ENCODE peak calls at places on chromosomes 5 and 9, in nine cellular contexts. One of them, this sample, is unnamed.

GRCh38 chr9:70324963-70325362 is 66.2 kb downstream of the SMC5 start:
- DNase-seq in uterus: no peak
- DNase-seq in fibroblast of mammary gland: peak
- DNase-seq in CD8-positive, alpha-beta T cell: no peak
- DNase-seq in vagina: no peak
- DNase-seq in GM23338: no peak
- DNase-seq in K562: no peak
- DNase-seq in pancreas: no peak
- DNase-seq in kidney epithelial cell: no peak
- DNase-seq in this sample: no peak

GRCh38 chr5:1430121-1430795 is 15.0 kb downstream of the SLC6A3 start:
- DNase-seq in K562: no peak
- DNase-seq in uterus: no peak
- DNase-seq in GM23338: no peak
- DNase-seq in kidney epithelial cell: no peak
- DNase-seq in pancreas: no peak
- DNase-seq in CD8-positive, alpha-beta T cell: no peak
- DNase-seq in fibroblast of mammary gland: no peak
- DNase-seq in vagina: no peak
- DNase-seq in this sample: no peak

GRCh38 chr5:68547049-68547448 is 331.5 kb downstream of the PIK3R1 start:
- DNase-seq in pancreas: no peak
- DNase-seq in CD8-positive, alpha-beta T cell: no peak
- DNase-seq in GM23338: no peak
- DNase-seq in K562: no peak
- DNase-seq in vagina: no peak
- DNase-seq in fibroblast of mammary gland: no peak
- DNase-seq in uterus: no peak
- DNase-seq in kidney epithelial cell: no peak
- DNase-seq in this sample: no peak

GRCh38 chr5:148687427-148687826 is 33.1 kb upstream of the HTR4 start:
- DNase-seq in uterus: no peak
- DNase-seq in fibroblast of mammary gland: peak
- DNase-seq in kidney epithelial cell: no peak
- DNase-seq in pancreas: no peak
- DNase-seq in vagina: no peak
- DNase-seq in GM23338: peak
- DNase-seq in CD8-positive, alpha-beta T cell: no peak
- DNase-seq in K562: peak
- DNase-seq in this sample: no peak

GRCh38 chr5:151298465-151298864 is 5.1 kb downstream of the SLC36A3 start:
- DNase-seq in CD8-positive, alpha-beta T cell: no peak
- DNase-seq in fibroblast of mammary gland: no peak
- DNase-seq in GM23338: no peak
- DNase-seq in kidney epithelial cell: no peak
- DNase-seq in pancreas: no peak
- DNase-seq in vagina: no peak
- DNase-seq in uterus: no peak
- DNase-seq in K562: no peak
- DNase-seq in this sample: no peak

GRCh38 chr5:28301676-28302075 is 1263.3 kb upstream of the CDH9 start:
- DNase-seq in uterus: no peak
- DNase-seq in K562: peak
- DNase-seq in vagina: no peak
- DNase-seq in GM23338: no peak
- DNase-seq in kidney epithelial cell: peak
- DNase-seq in pancreas: no peak
- DNase-seq in CD8-positive, alpha-beta T cell: no peak
- DNase-seq in fibroblast of mammary gland: peak
- DNase-seq in this sample: peak

GRCh38 chr9:110994771-110995241 is 43.5 kb downstream of the LPAR1 start:
- DNase-seq in K562: no peak
- DNase-seq in CD8-positive, alpha-beta T cell: no peak
- DNase-seq in GM23338: no peak
- DNase-seq in kidney epithelial cell: no peak
- DNase-seq in uterus: no peak
- DNase-seq in pancreas: no peak
- DNase-seq in vagina: no peak
- DNase-seq in fibroblast of mammary gland: peak
- DNase-seq in this sample: no peak

GRCh38 chr5:5979362-5979760 is 399.0 kb downstream of the MED10 start:
- DNase-seq in pancreas: no peak
- DNase-seq in vagina: peak
- DNase-seq in CD8-positive, alpha-beta T cell: no peak
- DNase-seq in kidney epithelial cell: peak
- DNase-seq in K562: no peak
- DNase-seq in fibroblast of mammary gland: peak
- DNase-seq in GM23338: peak
- DNase-seq in uterus: peak
- DNase-seq in this sample: peak

DNA sequence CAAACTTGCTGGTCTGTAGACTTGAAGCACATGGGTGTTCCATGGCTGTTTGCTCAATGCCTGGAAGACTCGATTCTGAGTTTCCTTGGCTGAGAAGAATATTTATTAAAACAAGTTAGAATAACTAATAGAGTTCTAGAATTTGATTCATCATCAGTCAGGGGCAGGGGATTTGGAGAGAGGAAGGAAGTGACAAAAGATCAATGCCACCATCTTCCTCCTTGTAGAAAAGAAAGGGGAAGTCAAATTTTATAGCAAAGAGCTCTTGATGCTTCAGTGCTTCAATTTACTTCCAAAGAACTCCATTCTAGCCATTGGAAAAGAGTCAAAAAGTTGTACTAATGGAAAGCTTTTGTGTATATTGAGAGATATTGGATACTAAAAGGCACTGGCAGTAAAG is 236.3 kb downstream of the MCTP1 start:
- DNase-seq in pancreas: no peak
- DNase-seq in CD8-positive, alpha-beta T cell: no peak
- DNase-seq in K562: no peak
- DNase-seq in uterus: no peak
- DNase-seq in fibroblast of mammary gland: no peak
- DNase-seq in kidney epithelial cell: no peak
- DNase-seq in GM23338: no peak
- DNase-seq in vagina: no peak
- DNase-seq in this sample: no peak
- H3K4me3 ChIP-seq in pancreas: no peak
- H3K4me3 ChIP-seq in CD8-positive, alpha-beta T cell: no peak
- H3K4me3 ChIP-seq in K562: no peak
- H3K4me3 ChIP-seq in uterus: no peak
- H3K4me3 ChIP-seq in fibroblast of mammary gland: no peak
- H3K4me3 ChIP-seq in kidney epithelial cell: no peak
- H3K4me3 ChIP-seq in GM23338: no peak
- H3K4me3 ChIP-seq in vagina: no peak
- H3K4me3 ChIP-seq in this sample: no peak

DNA sequence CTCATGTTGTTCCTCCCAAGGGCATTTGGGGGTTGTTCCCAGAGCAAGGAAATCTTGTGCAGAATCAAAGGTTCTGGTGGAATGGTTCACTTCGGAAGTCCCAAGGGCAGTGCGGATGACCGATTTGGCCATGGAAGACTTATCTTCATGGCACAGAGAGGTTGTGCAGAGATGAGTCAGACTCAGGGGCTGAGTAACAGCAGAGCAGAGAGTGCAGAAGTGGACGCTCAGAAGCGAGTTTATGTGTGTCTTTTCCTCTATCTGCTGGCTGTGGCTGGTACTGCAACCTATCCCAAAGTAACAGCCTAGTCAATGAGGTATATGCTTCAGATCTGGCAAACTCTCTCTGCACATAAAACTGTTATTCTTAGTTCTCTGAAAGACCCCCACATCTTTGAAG is 118.1 kb downstream of the DPYSL3 start:
- DNase-seq in vagina: no peak
- DNase-seq in CD8-positive, alpha-beta T cell: no peak
- DNase-seq in GM23338: peak
- DNase-seq in K562: peak
- DNase-seq in uterus: peak
- DNase-seq in kidney epithelial cell: peak
- DNase-seq in pancreas: no peak
- DNase-seq in fibroblast of mammary gland: peak
- DNase-seq in this sample: peak
- TF ChIP-seq CTCF in vagina: no peak
- TF ChIP-seq CTCF in CD8-positive, alpha-beta T cell: no peak
- TF ChIP-seq CTCF in GM23338: peak
- TF ChIP-seq CTCF in K562: peak
- TF ChIP-seq CTCF in uterus: peak
- TF ChIP-seq CTCF in kidney epithelial cell: peak
- TF ChIP-seq CTCF in pancreas: peak
- TF ChIP-seq CTCF in fibroblast of mammary gland: peak
- TF ChIP-seq CTCF in this sample: peak

GRCh38 chr5:132256783-132257130 is 739 bp upstream of the PDLIM4 start:
- DNase-seq in pancreas: no peak
- DNase-seq in vagina: no peak
- DNase-seq in uterus: no peak
- DNase-seq in GM23338: no peak
- DNase-seq in fibroblast of mammary gland: no peak
- DNase-seq in kidney epithelial cell: no peak
- DNase-seq in CD8-positive, alpha-beta T cell: no peak
- DNase-seq in K562: no peak
- DNase-seq in this sample: no peak

GRCh38 chr5:132260051-132260450 is 2.6 kb downstream of the PDLIM4 start:
- DNase-seq in CD8-positive, alpha-beta T cell: no peak
- DNase-seq in GM23338: no peak
- DNase-seq in vagina: no peak
- DNase-seq in kidney epithelial cell: no peak
- DNase-seq in pancreas: no peak
- DNase-seq in uterus: no peak
- DNase-seq in fibroblast of mammary gland: peak
- DNase-seq in K562: no peak
- DNase-seq in this sample: no peak

GRCh38 chr5:132257131-132258101 is at the start of gene PDLIM4:
- DNase-seq in vagina: no peak
- DNase-seq in fibroblast of mammary gland: no peak
- DNase-seq in pancreas: no peak
- DNase-seq in kidney epithelial cell: no peak
- DNase-seq in K562: peak
- DNase-seq in CD8-positive, alpha-beta T cell: no peak
- DNase-seq in GM23338: peak
- DNase-seq in uterus: peak
- DNase-seq in this sample: no peak

GRCh38 chr5:132259061-132259851 is 1.8 kb downstream of the PDLIM4 start:
- DNase-seq in K562: peak
- DNase-seq in vagina: no peak
- DNase-seq in GM23338: no peak
- DNase-seq in pancreas: no peak
- DNase-seq in fibroblast of mammary gland: peak
- DNase-seq in uterus: peak
- DNase-seq in CD8-positive, alpha-beta T cell: no peak
- DNase-seq in kidney epithelial cell: no peak
- DNase-seq in this sample: peak

DNA sequence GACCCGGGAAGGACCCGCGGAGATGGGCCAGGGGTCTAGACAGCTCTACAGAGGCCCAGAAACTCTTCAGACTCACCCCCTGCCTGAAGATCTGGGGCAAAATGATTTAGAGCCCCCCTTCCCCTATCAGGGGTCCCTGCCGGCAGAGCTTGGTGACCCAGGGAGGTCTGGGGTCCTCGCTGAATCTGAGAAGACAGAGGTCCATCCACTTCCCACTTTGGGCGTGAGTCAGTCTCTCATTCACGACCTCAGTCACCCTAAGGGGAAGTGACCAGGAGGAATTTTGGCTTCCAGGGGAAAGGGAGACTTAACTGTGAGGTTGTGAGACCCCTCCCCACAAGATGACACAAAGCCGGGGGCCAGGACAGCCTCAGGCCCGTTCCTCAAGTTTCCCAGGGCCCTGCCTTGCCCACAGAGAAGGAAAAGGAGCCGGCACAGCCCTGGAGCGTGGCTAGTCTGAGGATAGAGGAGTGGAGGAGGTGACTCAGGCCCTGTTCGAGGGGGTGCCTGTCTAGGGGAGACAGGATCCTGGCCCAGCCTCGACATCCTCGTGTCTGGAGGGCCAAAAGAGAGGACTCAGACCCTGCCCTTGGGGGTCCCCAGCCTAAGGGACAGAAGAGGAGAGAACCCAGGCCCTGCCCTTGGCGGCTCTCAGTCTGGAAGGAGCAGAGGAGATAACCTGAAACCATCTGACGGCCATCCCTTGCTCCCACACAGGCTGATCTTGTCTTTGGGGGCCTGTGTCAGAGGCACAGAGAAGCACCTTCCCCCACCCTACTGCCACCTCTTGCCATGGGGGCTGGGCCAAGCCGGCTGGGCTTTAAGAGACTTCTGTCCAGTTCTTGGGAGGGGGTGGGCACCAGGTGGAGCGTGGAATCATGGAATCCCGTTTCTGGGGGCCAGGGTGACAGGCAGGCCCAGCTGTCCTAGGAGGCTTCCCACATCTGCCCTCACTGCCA is 885 bp downstream of the PDLIM4 start:
- DNase-seq in K562: peak
- DNase-seq in vagina: no peak
- DNase-seq in uterus: peak
- DNase-seq in pancreas: no peak
- DNase-seq in fibroblast of mammary gland: peak
- DNase-seq in kidney epithelial cell: no peak
- DNase-seq in CD8-positive, alpha-beta T cell: no peak
- DNase-seq in GM23338: no peak
- DNase-seq in this sample: no peak
- H3K4me3 ChIP-seq in K562: peak
- H3K4me3 ChIP-seq in vagina: peak
- H3K4me3 ChIP-seq in uterus: peak
- H3K4me3 ChIP-seq in pancreas: peak
- H3K4me3 ChIP-seq in fibroblast of mammary gland: peak
- H3K4me3 ChIP-seq in kidney epithelial cell: peak
- H3K4me3 ChIP-seq in CD8-positive, alpha-beta T cell: no peak
- H3K4me3 ChIP-seq in GM23338: peak
- H3K4me3 ChIP-seq in this sample: peak

GRCh38 chr5:13973724-13974123 is 29.2 kb upstream of the DNAH5 start:
- DNase-seq in GM23338: no peak
- DNase-seq in K562: no peak
- DNase-seq in vagina: no peak
- DNase-seq in kidney epithelial cell: no peak
- DNase-seq in CD8-positive, alpha-beta T cell: no peak
- DNase-seq in fibroblast of mammary gland: no peak
- DNase-seq in uterus: no peak
- DNase-seq in pancreas: no peak
- DNase-seq in this sample: no peak

GRCh38 chr5:13976223-13976622 is 31.7 kb upstream of the DNAH5 start:
- DNase-seq in K562: no peak
- DNase-seq in kidney epithelial cell: no peak
- DNase-seq in pancreas: no peak
- DNase-seq in GM23338: no peak
- DNase-seq in uterus: no peak
- DNase-seq in vagina: no peak
- DNase-seq in CD8-positive, alpha-beta T cell: no peak
- DNase-seq in fibroblast of mammary gland: no peak
- DNase-seq in this sample: no peak

GRCh38 chr5:13972029-13972428 is 27.5 kb upstream of the DNAH5 start:
- DNase-seq in CD8-positive, alpha-beta T cell: no peak
- DNase-seq in vagina: no peak
- DNase-seq in uterus: no peak
- DNase-seq in K562: no peak
- DNase-seq in kidney epithelial cell: no peak
- DNase-seq in GM23338: no peak
- DNase-seq in pancreas: no peak
- DNase-seq in fibroblast of mammary gland: no peak
- DNase-seq in this sample: no peak

GRCh38 chr5:13976867-13977479 is 32.5 kb upstream of the DNAH5 start:
- DNase-seq in fibroblast of mammary gland: peak
- DNase-seq in K562: peak
- DNase-seq in uterus: no peak
- DNase-seq in vagina: no peak
- DNase-seq in CD8-positive, alpha-beta T cell: no peak
- DNase-seq in pancreas: no peak
- DNase-seq in kidney epithelial cell: no peak
- DNase-seq in GM23338: peak
- DNase-seq in this sample: peak
- TF ChIP-seq CTCF in fibroblast of mammary gland: peak
- TF ChIP-seq CTCF in K562: peak
- TF ChIP-seq CTCF in uterus: no peak
- TF ChIP-seq CTCF in vagina: no peak
- TF ChIP-seq CTCF in CD8-positive, alpha-beta T cell: no peak
- TF ChIP-seq CTCF in pancreas: no peak
- TF ChIP-seq CTCF in kidney epithelial cell: peak
- TF ChIP-seq CTCF in GM23338: peak
- TF ChIP-seq CTCF in this sample: peak

This sample was measured in astrocyte of the cerebellum.